ENCODE peak calls at places on chromosomes 16 and 17, in nine cellular contexts. P is fibroblast of lung, X is body of pancreas, O is transverse colon, D is ascending aorta, U is H9, R is adrenal gland, T is endodermal cell, F is mammary epithelial cell. C is an unnamed sample.
A peak's percentile ranks its signal among the peaks of the same experiment; 100 is the strongest.

GRCh38 chr16:67431805-67432476 is 1.0 kb downstream of the HSD11B2 start:
- DNase-seq in P (no peak), X (no peak), O (no peak), D (no peak), U (peak; percentile 74), R (no peak), T (peak; percentile 75), F (no peak), C (no peak)

GRCh38 chr16:28845173-28846079 is 722 bp downstream of the TUFM start:
- DNase-seq in P (peak; percentile 18), X (no peak), O (peak; percentile 64), D (no peak), U (no peak), R (peak; percentile 35), T (peak; percentile 64), F (peak; percentile 68), C (no peak)

GRCh38 chr16:68786685-68787418 is 49.8 kb downstream of the CDH1 start:
- DNase-seq in P (peak; percentile 97), X (peak; percentile 78), O (peak; percentile 19), D (no peak), U (no peak), R (no peak), T (no peak), F (peak; percentile 91), C (no peak)

GRCh38 chr17:36730095-36730808 is 128.9 kb downstream of the MRM1 start:
- DNase-seq in P (no peak), X (no peak), O (no peak), D (no peak), U (no peak), R (no peak), T (no peak), F (no peak), C (no peak)

GRCh38 chr17:14321980-14322776 is 21.3 kb downstream of the HS3ST3B1 start:
- DNase-seq in P (peak; percentile 54), X (no peak), O (no peak), D (no peak), U (no peak), R (no peak), T (peak; percentile 35), F (no peak), C (no peak)

GRCh38 chr16:28503470-28504259 is 3.0 kb downstream of the IL27 start:
- DNase-seq in P (no peak), X (no peak), O (no peak), D (no peak), U (no peak), R (no peak), T (no peak), F (no peak), C (no peak)

GRCh38 chr16:8375208-8375607 is 215.1 kb downstream of the TMEM114 start:
- DNase-seq in P (no peak), X (no peak), O (no peak), D (no peak), U (no peak), R (no peak), T (no peak), F (no peak), C (no peak)

GRCh38 chr17:44909681-44910144 is 5.6 kb downstream of the GFAP start:
- DNase-seq in P (peak; percentile 85), X (no peak), O (no peak), D (no peak), U (no peak), R (no peak), T (peak; percentile 51), F (peak; percentile 83), C (peak; percentile 76)

GRCh38 chr16:877242-878065 is 76.9 kb upstream of the GNG13 start:
- DNase-seq in P (no peak), X (no peak), O (no peak), D (no peak), U (no peak), R (no peak), T (no peak), F (no peak), C (no peak)

GRCh38 chr16:6932871-6933390 is 399.7 kb upstream of the RBFOX1 start:
- DNase-seq in P (no peak), X (no peak), O (no peak), D (no peak), U (no peak), R (no peak), T (no peak), F (no peak), C (no peak)

GRCh38 chr16:88923926-88924833 is 52.8 kb downstream of the CBFA2T3 start:
- DNase-seq in P (no peak), X (peak; percentile 93), O (no peak), D (no peak), U (peak; percentile 72), R (peak; percentile 95), T (peak; percentile 79), F (no peak), C (no peak)

GRCh38 chr16:9364721-9365693 is 273.6 kb downstream of the HAPSTR1 start:
- DNase-seq in P (no peak), X (peak; percentile 94), O (peak; percentile 66), D (peak; percentile 66), U (no peak), R (peak; percentile 96), T (no peak), F (no peak), C (no peak)

GRCh38 chr17:35460354-35460851 is 11.8 kb upstream of the SLFN13 start:
- DNase-seq in P (no peak), X (peak; percentile 75), O (peak; percentile 87), D (no peak), U (peak; percentile 98), R (no peak), T (peak; percentile 97), F (peak; percentile 35), C (peak; percentile 73)

GRCh38 chr17:15384142-15384803 is 42.9 kb upstream of the TEKT3 start:
- DNase-seq in P (no peak), X (no peak), O (peak; percentile 28), D (no peak), U (no peak), R (peak; percentile 51), T (no peak), F (no peak), C (no peak)

GRCh38 chr17:9532715-9533114 is 42.9 kb downstream of the STX8 start:
- DNase-seq in P (no peak), X (no peak), O (no peak), D (no peak), U (no peak), R (no peak), T (no peak), F (no peak), C (no peak)

GRCh38 chr17:9531080-9531479 is 44.5 kb downstream of the STX8 start:
- DNase-seq in P (no peak), X (no peak), O (no peak), D (no peak), U (no peak), R (no peak), T (no peak), F (no peak), C (no peak)

GRCh38 chr17:9529033-9529748 is 46.4 kb downstream of the STX8 start:
- DNase-seq in P (peak; percentile 45), X (no peak), O (no peak), D (no peak), U (no peak), R (no peak), T (no peak), F (peak; percentile 8), C (no peak)
- TF ChIP-seq CTCF in P (peak; percentile 72), X (peak; percentile 35), O (peak; percentile 21), D (peak; percentile 42), U (peak; percentile 70), R (peak; percentile 44), T (peak; percentile 75), F (peak; percentile 59), C (peak; percentile 64)

DNA sequence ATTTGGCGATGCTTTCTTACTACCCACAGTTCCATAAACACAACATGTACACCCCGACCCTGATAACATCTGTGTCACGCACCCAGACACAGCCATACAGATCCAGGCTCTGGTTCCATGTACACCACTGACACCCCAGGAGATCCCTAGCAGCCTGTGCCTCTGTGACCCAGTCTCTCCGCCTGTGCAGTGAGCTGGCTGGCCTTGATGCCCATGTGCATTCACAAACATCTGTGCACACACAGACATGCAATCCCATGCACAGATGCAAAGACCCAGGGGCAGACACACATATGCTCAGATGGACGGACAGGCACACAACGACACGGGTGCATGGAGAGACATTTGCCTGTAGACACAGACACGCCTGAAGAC is 4.1 kb downstream of the CCDC102A start:
- DNase-seq in P (no peak), X (peak; percentile 7), O (peak; percentile 4), D (no peak), U (no peak), R (peak; percentile 27), T (no peak), F (no peak), C (peak; percentile 33)
- H3K4me1 ChIP-seq in P (peaks cover 15% of the 10 kb centered on the region), X (peaks cover 20% of the 10 kb centered on the region), O (peaks cover 51% of the 10 kb centered on the region), D (peaks cover 31% of the 10 kb centered on the region), U (peaks cover 5% of the 10 kb centered on the region), R (peaks cover 19% of the 10 kb centered on the region), T (no peaks in the 10 kb centered on the region), F (peaks cover 11% of the 10 kb centered on the region), C (peaks cover 9% of the 10 kb centered on the region)

DNA sequence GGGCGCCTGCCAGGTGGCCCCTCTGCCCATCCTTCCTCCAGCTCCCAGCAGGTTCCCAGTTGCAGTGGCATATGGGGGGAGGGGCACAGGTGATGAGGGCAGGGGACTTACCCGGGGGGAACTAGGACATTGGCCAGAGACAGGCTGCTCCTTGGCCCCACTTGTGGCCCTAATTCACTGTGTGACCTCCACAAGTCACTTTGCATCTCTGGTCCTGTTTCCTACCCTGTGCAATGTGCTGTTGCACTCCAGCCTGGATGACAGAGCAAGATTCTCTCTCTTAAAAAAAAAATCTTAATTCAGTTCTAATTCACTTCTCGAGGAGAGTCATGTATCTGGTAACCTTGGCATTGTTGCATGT is 46.4 kb upstream of the AMZ2 start:
- DNase-seq in P (no peak), X (no peak), O (no peak), D (no peak), U (no peak), R (no peak), T (no peak), F (no peak), C (no peak)
- H3K27me3 ChIP-seq in P (peaks cover 34% of the 10 kb centered on the region), X (peaks cover 24% of the 10 kb centered on the region), O (peaks cover 70% of the 10 kb centered on the region), D (peaks cover 30% of the 10 kb centered on the region), U (peaks cover 48% of the 10 kb centered on the region), R (peaks cover 36% of the 10 kb centered on the region), T (peaks cover 86% of the 10 kb centered on the region), F (peaks cover 27% of the 10 kb centered on the region), C (peaks cover 43% of the 10 kb centered on the region)

GRCh38 chr17:80647746-80648145 is 103.1 kb downstream of the RPTOR start:
- DNase-seq in P (peak; percentile 95), X (no peak), O (no peak), D (no peak), U (no peak), R (no peak), T (no peak), F (peak; percentile 84), C (no peak)

GRCh38 chr17:80650751-80651173 is 106.1 kb downstream of the RPTOR start:
- DNase-seq in P (no peak), X (no peak), O (no peak), D (no peak), U (no peak), R (no peak), T (peak; percentile 68), F (no peak), C (no peak)

GRCh38 chr17:80649200-80649644 is 104.6 kb downstream of the RPTOR start:
- DNase-seq in P (no peak), X (no peak), O (no peak), D (no peak), U (no peak), R (no peak), T (no peak), F (peak; percentile 42), C (no peak)

GRCh38 chr17:80650339-80650672 is 105.7 kb downstream of the RPTOR start:
- DNase-seq in P (no peak), X (no peak), O (no peak), D (no peak), U (no peak), R (no peak), T (no peak), F (no peak), C (no peak)

GRCh38 chr17:80649672-80650338 is 105.2 kb downstream of the RPTOR start:
- DNase-seq in P (peak; percentile 88), X (peak; percentile 30), O (no peak), D (no peak), U (peak; percentile 85), R (peak; percentile 64), T (peak; percentile 95), F (peak; percentile 74), C (peak; percentile 74)
- TF ChIP-seq CTCF in P (peak; percentile 60), X (no peak), O (no peak), D (peak; percentile 17), U (peak; percentile 76), R (peak; percentile 47), T (peak; percentile 94), F (peak; percentile 45), C (peak; percentile 39)

C was measured in RWPE2.